ENCODE peak calls at places on chromosomes 2 and 18, in six cellular contexts. One of them, this sample, is unnamed.

GRCh38 chr18:50749945-50750344 is 69.9 kb downstream of the MRO start:
- DNase-seq in GM12878: no peak
- DNase-seq in A549: no peak
- DNase-seq in K562: no peak
- DNase-seq in NB4: no peak
- DNase-seq in HepG2: no peak
- DNase-seq in this sample: no peak

GRCh38 chr2:157439792-157440186 is 4.1 kb downstream of the CYTIP start:
- DNase-seq in GM12878: no peak
- DNase-seq in A549: no peak
- DNase-seq in K562: no peak
- DNase-seq in NB4: peak; percentile 52
- DNase-seq in HepG2: no peak
- DNase-seq in this sample: no peak

GRCh38 chr2:44549099-44549471 is 187.3 kb downstream of the CAMKMT start:
- DNase-seq in GM12878: no peak
- DNase-seq in A549: peak; percentile 41
- DNase-seq in K562: no peak
- DNase-seq in NB4: no peak
- DNase-seq in HepG2: no peak
- DNase-seq in this sample: peak; percentile 58

GRCh38 chr2:37653805-37654378 is 17.6 kb downstream of the CDC42EP3 start:
- DNase-seq in GM12878: peak; percentile 84
- DNase-seq in A549: no peak
- DNase-seq in K562: no peak
- DNase-seq in NB4: peak; percentile 84
- DNase-seq in HepG2: no peak
- DNase-seq in this sample: no peak

GRCh38 chr2:218387369-218388194 is 5.5 kb downstream of the SLC11A1 start:
- DNase-seq in GM12878: no peak
- DNase-seq in A549: peak; percentile 82
- DNase-seq in K562: no peak
- DNase-seq in NB4: no peak
- DNase-seq in HepG2: peak; percentile 86
- DNase-seq in this sample: peak; percentile 76

GRCh38 chr2:46847185-46847710 is 68.4 kb downstream of the MCFD2 start:
- DNase-seq in GM12878: no peak
- DNase-seq in A549: peak; percentile 90
- DNase-seq in K562: no peak
- DNase-seq in NB4: no peak
- DNase-seq in HepG2: peak; percentile 77
- DNase-seq in this sample: peak; percentile 96

GRCh38 chr18:50011813-50012445 is 183.0 kb downstream of the MYO5B start:
- DNase-seq in GM12878: no peak
- DNase-seq in A549: no peak
- DNase-seq in K562: no peak
- DNase-seq in NB4: no peak
- DNase-seq in HepG2: peak; percentile 50
- DNase-seq in this sample: no peak

GRCh38 chr2:149149007-149149297 is 110.5 kb downstream of the LYPD6B start:
- DNase-seq in GM12878: no peak
- DNase-seq in A549: no peak
- DNase-seq in K562: no peak
- DNase-seq in NB4: no peak
- DNase-seq in HepG2: no peak
- DNase-seq in this sample: no peak

GRCh38 chr2:60794271-60794863 is 38.3 kb downstream of the PAPOLG start:
- DNase-seq in GM12878: no peak
- DNase-seq in A549: peak; percentile 35
- DNase-seq in K562: peak; percentile 29
- DNase-seq in NB4: peak; percentile 60
- DNase-seq in HepG2: peak; percentile 16
- DNase-seq in this sample: peak; percentile 46

GRCh38 chr2:38835015-38835601 is 40.6 kb downstream of the DHX57 start:
- DNase-seq in GM12878: no peak
- DNase-seq in A549: peak; percentile 55
- DNase-seq in K562: no peak
- DNase-seq in NB4: peak; percentile 51
- DNase-seq in HepG2: peak; percentile 55
- DNase-seq in this sample: peak; percentile 40

GRCh38 chr2:37427241-37427640 is 82.8 kb downstream of the QPCT start:
- DNase-seq in GM12878: no peak
- DNase-seq in A549: no peak
- DNase-seq in K562: no peak
- DNase-seq in NB4: no peak
- DNase-seq in HepG2: no peak
- DNase-seq in this sample: no peak

DNA sequence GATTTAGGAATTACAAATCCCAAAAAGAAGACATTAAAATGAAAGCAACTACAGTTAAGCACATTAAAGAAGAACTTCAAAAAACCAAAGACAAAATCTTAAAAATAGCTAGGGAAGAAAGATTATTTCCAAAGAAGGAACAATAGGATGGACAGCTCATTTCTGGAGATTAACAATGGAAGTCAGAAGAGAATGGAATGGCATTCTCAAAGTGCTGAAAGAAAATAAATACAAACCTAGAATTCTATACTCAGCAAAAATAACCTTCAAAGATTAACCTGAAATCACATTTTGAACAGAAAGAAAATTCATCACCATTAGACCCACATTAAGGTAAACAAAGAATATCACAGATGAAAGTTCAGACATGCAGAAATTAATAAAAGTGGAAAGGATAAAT is 229.2 kb downstream of the HDAC4 start:
- DNase-seq in GM12878: no peak
- DNase-seq in A549: peak; percentile 13
- DNase-seq in K562: no peak
- DNase-seq in NB4: no peak
- DNase-seq in HepG2: no peak
- DNase-seq in this sample: no peak
- TF ChIP-seq MYC in GM12878: no peak
- TF ChIP-seq MYC in A549: no peak
- TF ChIP-seq MYC in K562: no peak
- TF ChIP-seq MYC in NB4: no peak
- TF ChIP-seq MYC in HepG2: no peak
- TF ChIP-seq MYC in this sample: no peak

DNA sequence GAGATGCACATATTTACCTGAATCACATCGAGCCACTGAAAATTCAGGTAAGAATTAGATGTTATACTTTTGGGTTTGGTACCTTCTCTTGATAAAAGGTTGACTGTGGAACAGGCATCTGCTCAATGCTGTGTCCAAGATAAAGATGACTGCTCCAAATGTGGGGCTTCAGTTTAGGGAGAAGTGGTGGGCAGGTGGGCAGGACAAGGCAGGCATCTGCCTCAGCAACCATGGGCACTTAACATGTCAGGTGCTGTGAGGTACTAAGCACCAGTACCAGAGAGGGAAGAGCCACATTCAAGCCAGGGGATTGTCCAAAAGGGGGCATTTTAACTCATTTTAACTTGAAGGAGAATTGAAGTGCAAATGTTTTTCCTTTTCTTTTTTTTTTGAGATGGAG is 14.0 kb downstream of the TYMS start:
- DNase-seq in GM12878: no peak
- DNase-seq in A549: no peak
- DNase-seq in K562: no peak
- DNase-seq in NB4: no peak
- DNase-seq in HepG2: no peak
- DNase-seq in this sample: no peak
- TF ChIP-seq POLR2A in GM12878: peak; percentile 32
- TF ChIP-seq POLR2A in A549: no peak
- TF ChIP-seq POLR2A in K562: no peak
- TF ChIP-seq POLR2A in NB4: no peak
- TF ChIP-seq POLR2A in HepG2: no peak
- TF ChIP-seq POLR2A in this sample: no peak

DNA sequence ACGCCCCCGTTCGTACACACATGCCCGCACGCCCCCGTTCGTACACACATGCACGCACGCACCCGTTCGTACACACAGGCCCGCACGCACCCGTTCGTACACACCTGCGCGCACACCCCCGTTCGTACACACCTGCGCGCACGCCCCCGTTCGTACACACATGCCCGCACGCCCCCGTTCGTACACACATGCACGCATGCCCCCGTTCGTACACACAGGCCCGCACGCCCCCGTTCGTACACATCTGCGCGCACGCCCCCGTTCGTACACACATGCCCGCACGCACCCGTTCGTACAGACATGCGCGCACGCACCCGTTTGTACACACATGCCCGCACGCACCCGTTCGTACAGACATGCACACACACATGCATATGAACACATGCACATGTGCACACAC is 45.7 kb downstream of the SPP2 start:
- DNase-seq in GM12878: no peak
- DNase-seq in A549: no peak
- DNase-seq in K562: no peak
- DNase-seq in NB4: no peak
- DNase-seq in HepG2: no peak
- DNase-seq in this sample: no peak
- TF ChIP-seq MYC in GM12878: no peak
- TF ChIP-seq MYC in A549: no peak
- TF ChIP-seq MYC in K562: no peak
- TF ChIP-seq MYC in NB4: no peak
- TF ChIP-seq MYC in HepG2: no peak
- TF ChIP-seq MYC in this sample: no peak

GRCh38 chr18:11983592-11983991 is 2.3 kb downstream of the IMPA2 start:
- DNase-seq in GM12878: no peak
- DNase-seq in A549: no peak
- DNase-seq in K562: no peak
- DNase-seq in NB4: no peak
- DNase-seq in HepG2: peak; percentile 67
- DNase-seq in this sample: no peak

GRCh38 chr18:11987527-11987926 is 6.2 kb downstream of the IMPA2 start:
- DNase-seq in GM12878: no peak
- DNase-seq in A549: peak; percentile 26
- DNase-seq in K562: no peak
- DNase-seq in NB4: peak; percentile 72
- DNase-seq in HepG2: no peak
- DNase-seq in this sample: no peak

GRCh38 chr18:11984091-11984490 is 2.8 kb downstream of the IMPA2 start:
- DNase-seq in GM12878: no peak
- DNase-seq in A549: no peak
- DNase-seq in K562: no peak
- DNase-seq in NB4: no peak
- DNase-seq in HepG2: no peak
- DNase-seq in this sample: no peak

GRCh38 chr18:11986061-11986460 is 4.8 kb downstream of the IMPA2 start:
- DNase-seq in GM12878: no peak
- DNase-seq in A549: no peak
- DNase-seq in K562: no peak
- DNase-seq in NB4: no peak
- DNase-seq in HepG2: no peak
- DNase-seq in this sample: no peak

DNA sequence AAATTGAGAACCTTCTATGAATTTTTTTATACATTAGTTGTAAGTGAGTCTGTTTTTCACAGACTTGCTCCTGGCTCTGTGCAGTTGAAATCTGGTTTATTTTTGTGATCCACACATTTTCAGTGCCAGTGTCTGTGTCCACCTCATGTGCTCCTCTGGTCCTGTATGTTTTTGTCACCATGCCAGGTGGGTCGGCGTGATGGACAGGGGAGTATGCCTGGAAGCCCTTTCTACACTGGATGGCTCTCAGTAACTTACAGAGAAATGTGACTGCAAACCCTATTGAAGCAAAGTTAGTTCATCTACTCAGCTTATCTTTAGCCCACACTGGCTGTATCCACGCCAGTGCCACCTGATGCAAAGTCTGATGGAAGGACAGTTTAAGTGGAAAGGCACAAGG is 4.2 kb downstream of the IMPA2 start:
- DNase-seq in GM12878: no peak
- DNase-seq in A549: no peak
- DNase-seq in K562: no peak
- DNase-seq in NB4: no peak
- DNase-seq in HepG2: no peak
- DNase-seq in this sample: no peak
- TF ChIP-seq POLR2A in GM12878: no peak
- TF ChIP-seq POLR2A in A549: no peak
- TF ChIP-seq POLR2A in K562: no peak
- TF ChIP-seq POLR2A in NB4: no peak
- TF ChIP-seq POLR2A in HepG2: no peak
- TF ChIP-seq POLR2A in this sample: no peak

GRCh38 chr18:68428666-68429065 is 286.2 kb downstream of the TMX3 start:
- DNase-seq in GM12878: no peak
- DNase-seq in A549: no peak
- DNase-seq in K562: no peak
- DNase-seq in NB4: no peak
- DNase-seq in HepG2: no peak
- DNase-seq in this sample: no peak
- TF ChIP-seq MYC in GM12878: no peak
- TF ChIP-seq MYC in A549: no peak
- TF ChIP-seq MYC in K562: no peak
- TF ChIP-seq MYC in NB4: no peak
- TF ChIP-seq MYC in HepG2: no peak
- TF ChIP-seq MYC in this sample: no peak

GRCh38 chr2:84918430-84918829 is 13.0 kb downstream of the TMSB10 start:
- DNase-seq in GM12878: no peak
- DNase-seq in A549: no peak
- DNase-seq in K562: no peak
- DNase-seq in NB4: no peak
- DNase-seq in HepG2: no peak
- DNase-seq in this sample: no peak

GRCh38 chr2:84925336-84925723 is 19.9 kb downstream of the TMSB10 start:
- DNase-seq in GM12878: no peak
- DNase-seq in A549: no peak
- DNase-seq in K562: no peak
- DNase-seq in NB4: no peak
- DNase-seq in HepG2: no peak
- DNase-seq in this sample: no peak

GRCh38 chr2:84924173-84925106 is 19.0 kb downstream of the TMSB10 start:
- DNase-seq in GM12878: peak; percentile 87
- DNase-seq in A549: peak; percentile 97
- DNase-seq in K562: peak; percentile 18
- DNase-seq in NB4: peak; percentile 57
- DNase-seq in HepG2: peak; percentile 95
- DNase-seq in this sample: peak; percentile 84

GRCh38 chr2:84923009-84923408 is 17.6 kb downstream of the TMSB10 start:
- DNase-seq in GM12878: no peak
- DNase-seq in A549: no peak
- DNase-seq in K562: no peak
- DNase-seq in NB4: no peak
- DNase-seq in HepG2: no peak
- DNase-seq in this sample: no peak

GRCh38 chr2:84919885-84920580 is 14.6 kb downstream of the TMSB10 start:
- DNase-seq in GM12878: no peak
- DNase-seq in A549: peak; percentile 98
- DNase-seq in K562: peak; percentile 28
- DNase-seq in NB4: peak; percentile 84
- DNase-seq in HepG2: peak; percentile 95
- DNase-seq in this sample: peak; percentile 91
- TF ChIP-seq POLR2A in GM12878: no peak
- TF ChIP-seq POLR2A in A549: no peak
- TF ChIP-seq POLR2A in K562: peak; percentile 27
- TF ChIP-seq POLR2A in NB4: no peak
- TF ChIP-seq POLR2A in HepG2: peak; percentile 35
- TF ChIP-seq POLR2A in this sample: peak; percentile 45

DNA sequence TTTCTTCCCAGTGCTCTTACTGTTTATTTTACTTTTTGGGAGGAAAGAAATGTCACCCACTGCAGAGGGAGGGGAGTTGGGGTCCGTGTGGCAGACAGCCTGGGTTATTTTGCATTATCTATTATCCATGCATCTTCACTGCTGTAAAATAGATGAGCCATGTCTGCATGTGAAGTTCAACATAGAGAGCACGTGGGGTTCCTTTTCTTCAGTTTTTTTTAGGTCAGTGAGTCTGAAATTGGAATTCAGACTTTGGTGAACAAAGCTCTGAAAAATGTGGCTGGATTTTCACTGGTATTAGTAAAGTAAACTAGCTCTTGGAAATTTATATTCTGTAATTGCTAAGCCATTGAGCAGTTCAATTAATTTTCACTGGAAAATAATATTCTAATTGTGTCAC is 2.4 kb downstream of the DCDC2C start:
- DNase-seq in GM12878: no peak
- DNase-seq in A549: no peak
- DNase-seq in K562: no peak
- DNase-seq in NB4: no peak
- DNase-seq in HepG2: no peak
- DNase-seq in this sample: no peak
- TF ChIP-seq MYC in GM12878: no peak
- TF ChIP-seq MYC in A549: no peak
- TF ChIP-seq MYC in K562: no peak
- TF ChIP-seq MYC in NB4: no peak
- TF ChIP-seq MYC in HepG2: no peak
- TF ChIP-seq MYC in this sample: no peak